ENCODE peak calls at places on chromosome X, in four cellular contexts. M is K562, A is HCT116, N is GM12878. P is an unnamed sample.

GRCh38 chrX:112819013-112819635 is 21.5 kb downstream of the AMOT start:
- DNase-seq in M (no peak), A (no peak), N (no peak), P (no peak)

GRCh38 chrX:24002167-24002566 is 24.8 kb downstream of the KLHL15 start:
- DNase-seq in M (no peak), A (no peak), N (no peak), P (no peak)

GRCh38 chrX:27815209-27815608 is 7.4 kb downstream of the MAGEB10 start:
- DNase-seq in M (no peak), A (peak; percentile 3), N (no peak), P (no peak)

GRCh38 chrX:48945517-48946348 is 11.7 kb downstream of the OTUD5 start:
- DNase-seq in M (peak; percentile 72), A (peak; percentile 6), N (no peak), P (peak; percentile 40)

GRCh38 chrX:15299945-15300851 is 15.2 kb downstream of the ASB11 start:
- DNase-seq in M (peak; percentile 27), A (no peak), N (no peak), P (peak; percentile 7)

GRCh38 chrX:135295238-135295943 is 13.9 kb upstream of the ETDC start:
- DNase-seq in M (no peak), A (no peak), N (peak; percentile 9), P (no peak)

GRCh38 chrX:69142688-69143239 is 22.5 kb downstream of the PJA1 start:
- DNase-seq in M (no peak), A (no peak), N (no peak), P (no peak)

GRCh38 chrX:137052641-137053235 is 18.9 kb upstream of the GPR101 start:
- DNase-seq in M (no peak), A (no peak), N (no peak), P (no peak)

DNA sequence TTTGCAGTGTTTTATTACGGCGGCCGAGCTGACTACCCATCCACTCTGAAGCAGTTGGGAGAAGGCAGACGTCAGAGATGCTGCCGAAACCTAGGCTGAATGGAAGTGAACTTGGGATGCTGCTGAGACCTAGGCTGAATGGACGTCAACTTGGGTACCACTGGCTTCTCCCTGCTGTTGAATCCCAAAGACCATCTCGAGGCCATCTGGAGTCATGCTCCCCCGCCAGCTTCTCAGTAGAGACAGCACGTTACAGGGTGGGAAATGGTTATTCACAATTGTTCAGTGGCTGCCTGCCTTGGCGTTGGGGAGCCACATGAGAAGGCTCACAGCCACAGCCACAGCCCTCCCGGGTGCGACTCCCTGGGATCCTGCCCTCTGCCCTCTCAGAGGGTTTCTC is 40.9 kb downstream of the P2RY8 start:
- DNase-seq in M (no peak), A (no peak), N (no peak), P (no peak)
- H3K4me3 ChIP-seq in M (no peak overlapping the region), A (no peak overlapping the region), N (no peak overlapping the region), P (no peak overlapping the region)

GRCh38 chrX:107674480-107675364 is 46.4 kb downstream of the PRPS1 start:
- DNase-seq in M (peak; percentile 76), A (no peak), N (no peak), P (no peak)
- H3K4me1 ChIP-seq in M (peaks cover 26% of the 10 kb centered on the region), A (peaks cover 33% of the 10 kb centered on the region), N (peaks cover 22% of the 10 kb centered on the region), P (no peaks in the 10 kb centered on the region)

DNA sequence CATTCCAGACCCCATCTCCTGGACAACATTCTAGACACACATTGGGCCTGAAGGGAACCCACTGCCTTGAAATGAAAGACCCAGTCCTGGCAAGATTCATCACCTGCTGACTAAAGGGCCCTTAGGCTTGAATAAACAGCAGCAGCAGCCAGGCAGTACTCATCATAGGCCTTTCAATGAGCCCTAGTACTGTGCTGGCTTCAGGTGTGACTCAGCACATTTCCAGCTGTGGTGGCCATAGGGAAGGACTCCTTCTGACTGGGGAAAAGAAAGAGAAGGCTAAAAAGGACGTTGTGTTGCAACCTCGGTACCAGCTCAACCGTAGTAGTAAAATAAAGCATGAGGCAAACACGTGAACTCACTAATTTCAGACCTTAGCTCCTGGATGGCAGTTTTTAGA is 344.0 kb downstream of the ACTRT1 start:
- DNase-seq in M (no peak), A (no peak), N (no peak), P (no peak)
- TF ChIP-seq JUND in M (no peak), A (no peak), N (no peak), P (no peak)

GRCh38 chrX:12906392-12906791 is at the start of gene TLR8:
- DNase-seq in M (no peak), A (no peak), N (no peak), P (no peak)
- H3K4me3 ChIP-seq in M (no peak within 1 kb of the TSS), A (no peak within 1 kb of the TSS), N (no peak within 1 kb of the TSS), P (no peak within 1 kb of the TSS)

P was measured in HepG2.